ENCODE peak calls at places on chromosome 18, in seven cellular contexts. P is transverse colon; J is fibroblast of lung; G is vagina; C is psoas muscle; L is heart left ventricle; F is naive thymus-derived CD4-positive, alpha-beta T cell. H is an unnamed sample.

GRCh38 chr18:415627-416612 is 84.6 kb downstream of the COLEC12 start:
- DNase-seq in P (no peak), J (peak; percentile 52), G (no peak), C (no peak), L (no peak), F (no peak), H (no peak)

GRCh38 chr18:69490813-69491212 is 90.1 kb downstream of the DOK6 start:
- DNase-seq in P (no peak), J (peak; percentile 86), G (no peak), C (no peak), L (no peak), F (no peak), H (no peak)

GRCh38 chr18:8121942-8122480 is 487.2 kb upstream of the RAB12 start:
- DNase-seq in P (no peak), J (no peak), G (no peak), C (no peak), L (no peak), F (no peak), H (no peak)

GRCh38 chr18:49152885-49153284 is 202.1 kb upstream of the SMAD7 start:
- DNase-seq in P (no peak), J (no peak), G (no peak), C (no peak), L (no peak), F (no peak), H (no peak)

GRCh38 chr18:54192900-54193299 is 31.6 kb downstream of the MBD2 start:
- DNase-seq in P (no peak), J (no peak), G (no peak), C (no peak), L (no peak), F (no peak), H (no peak)

GRCh38 chr18:71673954-71674353 is 870.2 kb downstream of the CBLN2 start:
- DNase-seq in P (no peak), J (no peak), G (no peak), C (no peak), L (no peak), F (no peak), H (no peak)

GRCh38 chr18:37251679-37252078 is 313.9 kb downstream of the CELF4 start:
- DNase-seq in P (no peak), J (no peak), G (no peak), C (no peak), L (no peak), F (no peak), H (no peak)

GRCh38 chr18:34767601-34768027 is 57.5 kb downstream of the DTNA start:
- DNase-seq in P (no peak), J (peak; percentile 82), G (no peak), C (no peak), L (no peak), F (no peak), H (no peak)

GRCh38 chr18:73352546-73352945 is 484.8 kb upstream of the NETO1 start:
- DNase-seq in P (no peak), J (peak; percentile 12), G (no peak), C (no peak), L (no peak), F (no peak), H (no peak)

GRCh38 chr18:68935686-68936085 is 137.8 kb downstream of the CCDC102B start:
- DNase-seq in P (no peak), J (no peak), G (no peak), C (no peak), L (no peak), F (no peak), H (no peak)

GRCh38 chr18:3248670-3249359 is 1.2 kb downstream of the MYL12A start:
- DNase-seq in P (peak; percentile 57), J (peak; percentile 70), G (no peak), C (no peak), L (no peak), F (peak; percentile 52), H (no peak)

GRCh38 chr18:60870261-60870966 is 462.8 kb upstream of the CDH20 start:
- DNase-seq in P (no peak), J (no peak), G (no peak), C (no peak), L (no peak), F (no peak), H (no peak)

GRCh38 chr18:78972930-78973331 is 6.7 kb upstream of the SALL3 start:
- DNase-seq in P (no peak), J (no peak), G (peak; percentile 70), C (no peak), L (no peak), F (no peak), H (no peak)
- H3K27me3 ChIP-seq in P (peaks cover 73% of the 10 kb centered on the region), J (peaks cover 14% of the 10 kb centered on the region), G (no peaks in the 10 kb centered on the region), C (peaks cover 33% of the 10 kb centered on the region), L (peaks cover 92% of the 10 kb centered on the region), F (no peaks in the 10 kb centered on the region), H (peaks cover 6% of the 10 kb centered on the region)

GRCh38 chr18:32771871-32772499 is 838 bp downstream of the KLHL14 start:
- DNase-seq in P (no peak), J (no peak), G (no peak), C (no peak), L (no peak), F (no peak), H (no peak)
- H3K27me3 ChIP-seq in P (peaks cover 61% of the 10 kb centered on the region), J (peaks cover 14% of the 10 kb centered on the region), G (no peaks in the 10 kb centered on the region), C (peaks cover 17% of the 10 kb centered on the region), L (peaks cover 42% of the 10 kb centered on the region), F (no peaks in the 10 kb centered on the region), H (peaks cover 1% of the 10 kb centered on the region)

DNA sequence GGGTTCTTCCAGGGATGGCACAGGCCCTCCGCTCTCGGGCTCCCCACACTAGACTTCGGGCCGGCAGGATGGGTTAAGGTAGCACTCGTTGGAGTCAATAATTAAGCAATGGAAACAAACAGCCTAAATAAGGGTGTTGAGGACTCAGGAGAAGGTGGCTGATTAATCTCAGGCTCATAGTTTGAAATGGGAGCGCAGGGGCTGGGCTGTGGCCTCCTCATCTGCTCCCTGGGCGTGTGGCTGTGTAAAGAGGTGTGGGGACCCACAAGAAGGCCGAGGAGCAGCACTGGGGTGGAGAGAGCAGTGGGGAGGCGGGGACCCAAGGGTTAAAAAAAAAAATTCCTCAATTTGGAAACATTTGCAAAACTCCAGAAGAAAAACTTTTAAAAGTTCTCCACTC is 1.3 kb upstream of the TUBB6 start:
- DNase-seq in P (no peak), J (no peak), G (peak; percentile 85), C (no peak), L (no peak), F (no peak), H (peak; percentile 15)
- H3K27me3 ChIP-seq in P (peaks cover 52% of the 10 kb centered on the region), J (no peaks in the 10 kb centered on the region), G (no peaks in the 10 kb centered on the region), C (peaks cover 5% of the 10 kb centered on the region), L (no peaks in the 10 kb centered on the region), F (peaks cover 4% of the 10 kb centered on the region), H (no peaks in the 10 kb centered on the region)

DNA sequence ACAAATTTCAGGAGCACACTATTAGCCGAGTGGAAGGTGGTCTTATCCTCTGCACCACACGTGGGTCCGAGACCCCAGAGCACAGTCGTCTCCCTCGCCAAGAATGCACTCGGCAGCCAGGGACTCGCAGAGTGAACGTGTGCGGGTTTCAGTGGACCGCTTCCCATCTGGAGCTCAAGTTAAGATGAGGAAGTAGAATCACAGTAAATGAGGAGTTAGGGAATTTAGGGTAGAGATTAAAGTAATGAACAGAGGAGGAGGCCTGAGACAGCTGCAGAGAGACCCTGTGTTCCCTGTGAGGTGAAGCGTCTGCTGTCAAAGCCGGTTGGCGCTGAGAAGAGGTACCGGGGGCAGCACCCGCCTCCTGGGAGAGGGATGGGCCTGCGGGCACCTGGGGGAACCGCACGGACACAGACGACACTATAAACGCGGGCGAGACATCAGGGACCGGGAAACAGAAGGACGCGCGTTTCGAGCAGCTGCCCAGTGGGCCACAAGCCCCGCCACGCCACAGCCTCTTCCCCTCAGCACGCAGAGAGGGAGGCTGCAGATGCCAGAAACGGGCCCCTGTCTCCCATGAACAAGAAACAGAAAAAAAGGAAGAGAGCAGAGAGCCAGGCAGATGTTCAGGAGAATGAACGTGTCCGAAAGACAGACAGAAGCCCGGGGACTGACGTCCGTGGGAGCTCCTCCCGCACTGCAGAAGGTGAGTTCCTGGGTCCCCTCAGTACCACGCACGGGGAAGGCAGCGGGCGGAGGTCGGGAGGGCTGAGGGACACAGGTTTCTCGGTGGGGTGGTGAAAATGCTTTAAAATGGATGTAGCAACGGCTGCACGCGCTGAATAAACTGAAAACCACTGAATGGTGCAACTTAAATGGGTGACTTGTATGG is 5.4 kb upstream of the KCNG2 start:
- DNase-seq in P (no peak), J (no peak), G (no peak), C (peak; percentile 30), L (no peak), F (no peak), H (no peak)
- H3K27me3 ChIP-seq in P (peaks cover 51% of the 10 kb centered on the region), J (peaks cover 11% of the 10 kb centered on the region), G (no peaks in the 10 kb centered on the region), C (peaks cover 23% of the 10 kb centered on the region), L (peaks cover 53% of the 10 kb centered on the region), F (no peaks in the 10 kb centered on the region), H (peaks cover 15% of the 10 kb centered on the region)

GRCh38 chr18:13439475-13439874 is 220.9 kb downstream of the LDLRAD4 start:
- DNase-seq in P (no peak), J (no peak), G (no peak), C (peak; percentile 23), L (no peak), F (no peak), H (no peak)
- H3K27me3 ChIP-seq in P (no peaks in the 10 kb centered on the region), J (peaks cover 3% of the 10 kb centered on the region), G (no peaks in the 10 kb centered on the region), C (no peaks in the 10 kb centered on the region), L (no peaks in the 10 kb centered on the region), F (no peaks in the 10 kb centered on the region), H (no peaks in the 10 kb centered on the region)

GRCh38 chr18:46310258-46310657 is 206.1 kb downstream of the HAUS1 start:
- DNase-seq in P (no peak), J (no peak), G (no peak), C (no peak), L (no peak), F (no peak), H (no peak)
- H3K27me3 ChIP-seq in P (no peaks in the 10 kb centered on the region), J (no peaks in the 10 kb centered on the region), G (no peaks in the 10 kb centered on the region), C (no peaks in the 10 kb centered on the region), L (no peaks in the 10 kb centered on the region), F (no peaks in the 10 kb centered on the region), H (no peaks in the 10 kb centered on the region)

GRCh38 chr18:59272971-59273935 is at the start of gene RAX:
- DNase-seq in P (no peak), J (no peak), G (no peak), C (no peak), L (no peak), F (no peak), H (no peak)
- H3K27me3 ChIP-seq in P (peaks cover 98% of the 10 kb centered on the region), J (peaks cover 79% of the 10 kb centered on the region), G (peaks cover 29% of the 10 kb centered on the region), C (peaks cover 53% of the 10 kb centered on the region), L (peaks cover 93% of the 10 kb centered on the region), F (peaks cover 7% of the 10 kb centered on the region), H (peaks cover 73% of the 10 kb centered on the region)

GRCh38 chr18:63091671-63092364 is 227.8 kb downstream of the BCL2 start:
- DNase-seq in P (no peak), J (no peak), G (peak; percentile 83), C (no peak), L (no peak), F (no peak), H (no peak)
- H3K27me3 ChIP-seq in P (no peaks in the 10 kb centered on the region), J (peaks cover 3% of the 10 kb centered on the region), G (no peaks in the 10 kb centered on the region), C (no peaks in the 10 kb centered on the region), L (no peaks in the 10 kb centered on the region), F (no peaks in the 10 kb centered on the region), H (no peaks in the 10 kb centered on the region)

H was measured in uterus.